ENCODE peak calls at places on chromosomes 4 and X, in eight cellular contexts. One of them, this sample, is unnamed.

GRCh38 chr4:165814256-165815010 is 58.6 kb upstream of the TLL1 start:
- DNase-seq in activated CD4-positive, alpha-beta T cell treated with anti-CD3 and anti-CD28 coated beads, Interleukin-2, amount 50 U/mL, for 4 hours: no peak
- DNase-seq in HEK293T: no peak
- DNase-seq in ACHN: no peak
- DNase-seq in astrocyte of the hippocampus: peak; percentile 61
- DNase-seq in stimulated activated naive CD8-positive, alpha-beta T cell treated with anti-CD3 and anti-CD28 coated beads, Interleukin-15, Interleukin-2, amounts not matched to agents 100 U/mL and 50 U/mL, for 24 hours: no peak
- DNase-seq in right lobe of liver: no peak
- DNase-seq in Kasumi-1: no peak
- DNase-seq in this sample: no peak

GRCh38 chr4:60215906-60216305 is 984.2 kb upstream of the ADGRL3 start:
- DNase-seq in activated CD4-positive, alpha-beta T cell treated with anti-CD3 and anti-CD28 coated beads, Interleukin-2, amount 50 U/mL, for 4 hours: no peak
- DNase-seq in HEK293T: no peak
- DNase-seq in ACHN: no peak
- DNase-seq in astrocyte of the hippocampus: no peak
- DNase-seq in stimulated activated naive CD8-positive, alpha-beta T cell treated with anti-CD3 and anti-CD28 coated beads, Interleukin-15, Interleukin-2, amounts not matched to agents 100 U/mL and 50 U/mL, for 24 hours: no peak
- DNase-seq in right lobe of liver: no peak
- DNase-seq in Kasumi-1: no peak
- DNase-seq in this sample: no peak

GRCh38 chrX:106898462-106898861 is 4.7 kb downstream of the RIPPLY1 start:
- DNase-seq in activated CD4-positive, alpha-beta T cell treated with anti-CD3 and anti-CD28 coated beads, Interleukin-2, amount 50 U/mL, for 4 hours: no peak
- DNase-seq in HEK293T: peak; percentile 67
- DNase-seq in ACHN: peak; percentile 56
- DNase-seq in astrocyte of the hippocampus: peak; percentile 59
- DNase-seq in stimulated activated naive CD8-positive, alpha-beta T cell treated with anti-CD3 and anti-CD28 coated beads, Interleukin-15, Interleukin-2, amounts not matched to agents 100 U/mL and 50 U/mL, for 24 hours: no peak
- DNase-seq in right lobe of liver: no peak
- DNase-seq in Kasumi-1: peak; percentile 36
- DNase-seq in this sample: peak; percentile 43

GRCh38 chr4:133618963-133619362 is 469.9 kb downstream of the PCDH10 start:
- DNase-seq in activated CD4-positive, alpha-beta T cell treated with anti-CD3 and anti-CD28 coated beads, Interleukin-2, amount 50 U/mL, for 4 hours: no peak
- DNase-seq in HEK293T: no peak
- DNase-seq in ACHN: no peak
- DNase-seq in astrocyte of the hippocampus: no peak
- DNase-seq in stimulated activated naive CD8-positive, alpha-beta T cell treated with anti-CD3 and anti-CD28 coated beads, Interleukin-15, Interleukin-2, amounts not matched to agents 100 U/mL and 50 U/mL, for 24 hours: no peak
- DNase-seq in right lobe of liver: no peak
- DNase-seq in Kasumi-1: peak; percentile 28
- DNase-seq in this sample: no peak

GRCh38 chrX:152197425-152197824 is 59.0 kb upstream of the MAGEA10 start:
- DNase-seq in activated CD4-positive, alpha-beta T cell treated with anti-CD3 and anti-CD28 coated beads, Interleukin-2, amount 50 U/mL, for 4 hours: no peak
- DNase-seq in HEK293T: no peak
- DNase-seq in ACHN: no peak
- DNase-seq in astrocyte of the hippocampus: no peak
- DNase-seq in stimulated activated naive CD8-positive, alpha-beta T cell treated with anti-CD3 and anti-CD28 coated beads, Interleukin-15, Interleukin-2, amounts not matched to agents 100 U/mL and 50 U/mL, for 24 hours: no peak
- DNase-seq in right lobe of liver: no peak
- DNase-seq in Kasumi-1: no peak
- DNase-seq in this sample: no peak

GRCh38 chr4:185275501-185275900 is 66.1 kb downstream of the SNX25 start:
- DNase-seq in activated CD4-positive, alpha-beta T cell treated with anti-CD3 and anti-CD28 coated beads, Interleukin-2, amount 50 U/mL, for 4 hours: no peak
- DNase-seq in HEK293T: no peak
- DNase-seq in ACHN: no peak
- DNase-seq in astrocyte of the hippocampus: no peak
- DNase-seq in stimulated activated naive CD8-positive, alpha-beta T cell treated with anti-CD3 and anti-CD28 coated beads, Interleukin-15, Interleukin-2, amounts not matched to agents 100 U/mL and 50 U/mL, for 24 hours: no peak
- DNase-seq in right lobe of liver: no peak
- DNase-seq in Kasumi-1: no peak
- DNase-seq in this sample: no peak

GRCh38 chr4:82761249-82761648 is 37.3 kb downstream of the SCD5 start:
- DNase-seq in activated CD4-positive, alpha-beta T cell treated with anti-CD3 and anti-CD28 coated beads, Interleukin-2, amount 50 U/mL, for 4 hours: no peak
- DNase-seq in HEK293T: no peak
- DNase-seq in ACHN: no peak
- DNase-seq in astrocyte of the hippocampus: no peak
- DNase-seq in stimulated activated naive CD8-positive, alpha-beta T cell treated with anti-CD3 and anti-CD28 coated beads, Interleukin-15, Interleukin-2, amounts not matched to agents 100 U/mL and 50 U/mL, for 24 hours: no peak
- DNase-seq in right lobe of liver: no peak
- DNase-seq in Kasumi-1: no peak
- DNase-seq in this sample: no peak

GRCh38 chrX:30793075-30793766 is 95.8 kb downstream of the TAB3 start:
- DNase-seq in activated CD4-positive, alpha-beta T cell treated with anti-CD3 and anti-CD28 coated beads, Interleukin-2, amount 50 U/mL, for 4 hours: no peak
- DNase-seq in HEK293T: no peak
- DNase-seq in ACHN: no peak
- DNase-seq in astrocyte of the hippocampus: no peak
- DNase-seq in stimulated activated naive CD8-positive, alpha-beta T cell treated with anti-CD3 and anti-CD28 coated beads, Interleukin-15, Interleukin-2, amounts not matched to agents 100 U/mL and 50 U/mL, for 24 hours: no peak
- DNase-seq in right lobe of liver: no peak
- DNase-seq in Kasumi-1: no peak
- DNase-seq in this sample: no peak

GRCh38 chr4:39446842-39447573 is 11.7 kb downstream of the RPL9 start:
- DNase-seq in activated CD4-positive, alpha-beta T cell treated with anti-CD3 and anti-CD28 coated beads, Interleukin-2, amount 50 U/mL, for 4 hours: peak; percentile 6
- DNase-seq in HEK293T: no peak
- DNase-seq in ACHN: no peak
- DNase-seq in astrocyte of the hippocampus: peak; percentile 74
- DNase-seq in stimulated activated naive CD8-positive, alpha-beta T cell treated with anti-CD3 and anti-CD28 coated beads, Interleukin-15, Interleukin-2, amounts not matched to agents 100 U/mL and 50 U/mL, for 24 hours: peak; percentile 57
- DNase-seq in right lobe of liver: peak; percentile 62
- DNase-seq in Kasumi-1: no peak
- DNase-seq in this sample: no peak

GRCh38 chr4:90069151-90069550 is 58.0 kb upstream of the CCSER1 start:
- DNase-seq in activated CD4-positive, alpha-beta T cell treated with anti-CD3 and anti-CD28 coated beads, Interleukin-2, amount 50 U/mL, for 4 hours: no peak
- DNase-seq in HEK293T: no peak
- DNase-seq in ACHN: no peak
- DNase-seq in astrocyte of the hippocampus: peak; percentile 46
- DNase-seq in stimulated activated naive CD8-positive, alpha-beta T cell treated with anti-CD3 and anti-CD28 coated beads, Interleukin-15, Interleukin-2, amounts not matched to agents 100 U/mL and 50 U/mL, for 24 hours: no peak
- DNase-seq in right lobe of liver: no peak
- DNase-seq in Kasumi-1: no peak
- DNase-seq in this sample: no peak

GRCh38 chr4:78432896-78433295 is 118.7 kb upstream of the ANXA3 start:
- DNase-seq in activated CD4-positive, alpha-beta T cell treated with anti-CD3 and anti-CD28 coated beads, Interleukin-2, amount 50 U/mL, for 4 hours: no peak
- DNase-seq in HEK293T: no peak
- DNase-seq in ACHN: peak; percentile 15
- DNase-seq in astrocyte of the hippocampus: peak; percentile 73
- DNase-seq in stimulated activated naive CD8-positive, alpha-beta T cell treated with anti-CD3 and anti-CD28 coated beads, Interleukin-15, Interleukin-2, amounts not matched to agents 100 U/mL and 50 U/mL, for 24 hours: no peak
- DNase-seq in right lobe of liver: no peak
- DNase-seq in Kasumi-1: no peak
- DNase-seq in this sample: no peak

GRCh38 chr4:12645732-12646131 is 838.4 kb downstream of the RAB28 start:
- DNase-seq in activated CD4-positive, alpha-beta T cell treated with anti-CD3 and anti-CD28 coated beads, Interleukin-2, amount 50 U/mL, for 4 hours: no peak
- DNase-seq in HEK293T: no peak
- DNase-seq in ACHN: no peak
- DNase-seq in astrocyte of the hippocampus: no peak
- DNase-seq in stimulated activated naive CD8-positive, alpha-beta T cell treated with anti-CD3 and anti-CD28 coated beads, Interleukin-15, Interleukin-2, amounts not matched to agents 100 U/mL and 50 U/mL, for 24 hours: no peak
- DNase-seq in right lobe of liver: no peak
- DNase-seq in Kasumi-1: no peak
- DNase-seq in this sample: no peak

GRCh38 chr4:153785830-153786721 is 2.8 kb downstream of the SFRP2 start:
- DNase-seq in activated CD4-positive, alpha-beta T cell treated with anti-CD3 and anti-CD28 coated beads, Interleukin-2, amount 50 U/mL, for 4 hours: no peak
- DNase-seq in HEK293T: no peak
- DNase-seq in ACHN: peak; percentile 32
- DNase-seq in astrocyte of the hippocampus: peak; percentile 59
- DNase-seq in stimulated activated naive CD8-positive, alpha-beta T cell treated with anti-CD3 and anti-CD28 coated beads, Interleukin-15, Interleukin-2, amounts not matched to agents 100 U/mL and 50 U/mL, for 24 hours: no peak
- DNase-seq in right lobe of liver: no peak
- DNase-seq in Kasumi-1: peak; percentile 54
- DNase-seq in this sample: no peak

GRCh38 chr4:54277691-54278090 is 48.6 kb downstream of the PDGFRA start:
- DNase-seq in activated CD4-positive, alpha-beta T cell treated with anti-CD3 and anti-CD28 coated beads, Interleukin-2, amount 50 U/mL, for 4 hours: no peak
- DNase-seq in HEK293T: no peak
- DNase-seq in ACHN: no peak
- DNase-seq in astrocyte of the hippocampus: peak; percentile 70
- DNase-seq in stimulated activated naive CD8-positive, alpha-beta T cell treated with anti-CD3 and anti-CD28 coated beads, Interleukin-15, Interleukin-2, amounts not matched to agents 100 U/mL and 50 U/mL, for 24 hours: no peak
- DNase-seq in right lobe of liver: no peak
- DNase-seq in Kasumi-1: peak; percentile 62
- DNase-seq in this sample: no peak

GRCh38 chrX:41922694-41923171 is 621 bp downstream of the CASK start:
- DNase-seq in activated CD4-positive, alpha-beta T cell treated with anti-CD3 and anti-CD28 coated beads, Interleukin-2, amount 50 U/mL, for 4 hours: no peak
- DNase-seq in HEK293T: peak; percentile 17
- DNase-seq in ACHN: peak; percentile 14
- DNase-seq in astrocyte of the hippocampus: peak; percentile 50
- DNase-seq in stimulated activated naive CD8-positive, alpha-beta T cell treated with anti-CD3 and anti-CD28 coated beads, Interleukin-15, Interleukin-2, amounts not matched to agents 100 U/mL and 50 U/mL, for 24 hours: peak; percentile 28
- DNase-seq in right lobe of liver: peak; percentile 57
- DNase-seq in Kasumi-1: no peak
- DNase-seq in this sample: peak; percentile 22

GRCh38 chr4:94763500-94763899 is 5.7 kb downstream of the BMPR1B start:
- DNase-seq in activated CD4-positive, alpha-beta T cell treated with anti-CD3 and anti-CD28 coated beads, Interleukin-2, amount 50 U/mL, for 4 hours: no peak
- DNase-seq in HEK293T: no peak
- DNase-seq in ACHN: no peak
- DNase-seq in astrocyte of the hippocampus: no peak
- DNase-seq in stimulated activated naive CD8-positive, alpha-beta T cell treated with anti-CD3 and anti-CD28 coated beads, Interleukin-15, Interleukin-2, amounts not matched to agents 100 U/mL and 50 U/mL, for 24 hours: no peak
- DNase-seq in right lobe of liver: no peak
- DNase-seq in Kasumi-1: no peak
- DNase-seq in this sample: no peak

GRCh38 chrX:36573720-36574119 is 434.4 kb upstream of the FAM47C start:
- DNase-seq in activated CD4-positive, alpha-beta T cell treated with anti-CD3 and anti-CD28 coated beads, Interleukin-2, amount 50 U/mL, for 4 hours: no peak
- DNase-seq in HEK293T: no peak
- DNase-seq in ACHN: no peak
- DNase-seq in astrocyte of the hippocampus: no peak
- DNase-seq in stimulated activated naive CD8-positive, alpha-beta T cell treated with anti-CD3 and anti-CD28 coated beads, Interleukin-15, Interleukin-2, amounts not matched to agents 100 U/mL and 50 U/mL, for 24 hours: no peak
- DNase-seq in right lobe of liver: no peak
- DNase-seq in Kasumi-1: no peak
- DNase-seq in this sample: no peak

GRCh38 chrX:9825129-9825865 is 39.1 kb downstream of the SHROOM2 start:
- DNase-seq in activated CD4-positive, alpha-beta T cell treated with anti-CD3 and anti-CD28 coated beads, Interleukin-2, amount 50 U/mL, for 4 hours: no peak
- DNase-seq in HEK293T: no peak
- DNase-seq in ACHN: no peak
- DNase-seq in astrocyte of the hippocampus: no peak
- DNase-seq in stimulated activated naive CD8-positive, alpha-beta T cell treated with anti-CD3 and anti-CD28 coated beads, Interleukin-15, Interleukin-2, amounts not matched to agents 100 U/mL and 50 U/mL, for 24 hours: no peak
- DNase-seq in right lobe of liver: no peak
- DNase-seq in Kasumi-1: no peak
- DNase-seq in this sample: no peak

GRCh38 chrX:19616959-19617358 is 101.7 kb upstream of the MAP3K15 start:
- DNase-seq in activated CD4-positive, alpha-beta T cell treated with anti-CD3 and anti-CD28 coated beads, Interleukin-2, amount 50 U/mL, for 4 hours: no peak
- DNase-seq in HEK293T: no peak
- DNase-seq in ACHN: no peak
- DNase-seq in astrocyte of the hippocampus: no peak
- DNase-seq in stimulated activated naive CD8-positive, alpha-beta T cell treated with anti-CD3 and anti-CD28 coated beads, Interleukin-15, Interleukin-2, amounts not matched to agents 100 U/mL and 50 U/mL, for 24 hours: no peak
- DNase-seq in right lobe of liver: no peak
- DNase-seq in Kasumi-1: no peak
- DNase-seq in this sample: no peak

GRCh38 chr4:22356996-22357596 is 158.8 kb downstream of the ADGRA3 start:
- DNase-seq in activated CD4-positive, alpha-beta T cell treated with anti-CD3 and anti-CD28 coated beads, Interleukin-2, amount 50 U/mL, for 4 hours: no peak
- DNase-seq in HEK293T: peak; percentile 4
- DNase-seq in ACHN: peak; percentile 30
- DNase-seq in astrocyte of the hippocampus: peak; percentile 40
- DNase-seq in stimulated activated naive CD8-positive, alpha-beta T cell treated with anti-CD3 and anti-CD28 coated beads, Interleukin-15, Interleukin-2, amounts not matched to agents 100 U/mL and 50 U/mL, for 24 hours: no peak
- DNase-seq in right lobe of liver: no peak
- DNase-seq in Kasumi-1: peak; percentile 84
- DNase-seq in this sample: no peak

GRCh38 chrX:97123001-97123400 is 239.3 kb downstream of the RPA4 start:
- DNase-seq in activated CD4-positive, alpha-beta T cell treated with anti-CD3 and anti-CD28 coated beads, Interleukin-2, amount 50 U/mL, for 4 hours: no peak
- DNase-seq in HEK293T: no peak
- DNase-seq in ACHN: no peak
- DNase-seq in astrocyte of the hippocampus: no peak
- DNase-seq in stimulated activated naive CD8-positive, alpha-beta T cell treated with anti-CD3 and anti-CD28 coated beads, Interleukin-15, Interleukin-2, amounts not matched to agents 100 U/mL and 50 U/mL, for 24 hours: no peak
- DNase-seq in right lobe of liver: no peak
- DNase-seq in Kasumi-1: no peak
- DNase-seq in this sample: no peak

GRCh38 chrX:138938003-138938402 is 226.5 kb upstream of the FGF13 start:
- DNase-seq in activated CD4-positive, alpha-beta T cell treated with anti-CD3 and anti-CD28 coated beads, Interleukin-2, amount 50 U/mL, for 4 hours: no peak
- DNase-seq in HEK293T: no peak
- DNase-seq in ACHN: no peak
- DNase-seq in astrocyte of the hippocampus: no peak
- DNase-seq in stimulated activated naive CD8-positive, alpha-beta T cell treated with anti-CD3 and anti-CD28 coated beads, Interleukin-15, Interleukin-2, amounts not matched to agents 100 U/mL and 50 U/mL, for 24 hours: no peak
- DNase-seq in right lobe of liver: no peak
- DNase-seq in Kasumi-1: no peak
- DNase-seq in this sample: no peak

GRCh38 chr4:87073570-87074470 is 139.0 kb downstream of the AFF1 start:
- DNase-seq in activated CD4-positive, alpha-beta T cell treated with anti-CD3 and anti-CD28 coated beads, Interleukin-2, amount 50 U/mL, for 4 hours: peak; percentile 55
- DNase-seq in HEK293T: no peak
- DNase-seq in ACHN: no peak
- DNase-seq in astrocyte of the hippocampus: peak; percentile 13
- DNase-seq in stimulated activated naive CD8-positive, alpha-beta T cell treated with anti-CD3 and anti-CD28 coated beads, Interleukin-15, Interleukin-2, amounts not matched to agents 100 U/mL and 50 U/mL, for 24 hours: peak; percentile 76
- DNase-seq in right lobe of liver: peak; percentile 69
- DNase-seq in Kasumi-1: no peak
- DNase-seq in this sample: no peak

GRCh38 chrX:80879143-80879542 is 69.5 kb upstream of the BRWD3 start:
- DNase-seq in activated CD4-positive, alpha-beta T cell treated with anti-CD3 and anti-CD28 coated beads, Interleukin-2, amount 50 U/mL, for 4 hours: no peak
- DNase-seq in HEK293T: no peak
- DNase-seq in ACHN: no peak
- DNase-seq in astrocyte of the hippocampus: peak; percentile 9
- DNase-seq in stimulated activated naive CD8-positive, alpha-beta T cell treated with anti-CD3 and anti-CD28 coated beads, Interleukin-15, Interleukin-2, amounts not matched to agents 100 U/mL and 50 U/mL, for 24 hours: no peak
- DNase-seq in right lobe of liver: no peak
- DNase-seq in Kasumi-1: no peak
- DNase-seq in this sample: no peak

This sample was measured in K562.